ENCODE peak calls at places on chromosomes 16 and 17, in four cellular contexts. One of them, this sample, is unnamed.
A peak's percentile ranks its signal among the peaks of the same experiment; 100 is the strongest.

GRCh38 chr17:62933986-62934385 is 32.0 kb upstream of the TANC2 start:
- DNase-seq in K562: no peak
- DNase-seq in GM12878: no peak
- DNase-seq in HepG2: no peak
- DNase-seq in this sample: no peak

GRCh38 chr17:63405741-63406261 is 40.3 kb downstream of the CYB561 start:
- DNase-seq in K562: peak; percentile 32
- DNase-seq in GM12878: no peak
- DNase-seq in HepG2: peak; percentile 67
- DNase-seq in this sample: peak; percentile 54

GRCh38 chr17:51435641-51436091 is 175.3 kb downstream of the UTP18 start:
- DNase-seq in K562: peak; percentile 23
- DNase-seq in GM12878: no peak
- DNase-seq in HepG2: peak; percentile 92
- DNase-seq in this sample: peak; percentile 66

GRCh38 chr16:67163903-67164558 is 514 bp upstream of the HSF4 start:
- DNase-seq in K562: no peak
- DNase-seq in GM12878: no peak
- DNase-seq in HepG2: no peak
- DNase-seq in this sample: peak; percentile 77

GRCh38 chr16:50771366-50771765 is 29.5 kb downstream of the CYLD start:
- DNase-seq in K562: no peak
- DNase-seq in GM12878: no peak
- DNase-seq in HepG2: no peak
- DNase-seq in this sample: no peak

GRCh38 chr16:77660311-77660710 is 62.0 kb upstream of the NUDT7 start:
- DNase-seq in K562: peak; percentile 16
- DNase-seq in GM12878: no peak
- DNase-seq in HepG2: peak; percentile 35
- DNase-seq in this sample: peak; percentile 45

GRCh38 chr17:58995247-58995940 is 111.3 kb downstream of the TRIM37 start:
- DNase-seq in K562: no peak
- DNase-seq in GM12878: no peak
- DNase-seq in HepG2: no peak
- DNase-seq in this sample: no peak

GRCh38 chr17:78172284-78173024 is 4.1 kb downstream of the SYNGR2 start:
- DNase-seq in K562: no peak
- DNase-seq in GM12878: no peak
- DNase-seq in HepG2: no peak
- DNase-seq in this sample: no peak

GRCh38 chr16:88700322-88700635 is 5.9 kb downstream of the RNF166 start:
- DNase-seq in K562: no peak
- DNase-seq in GM12878: no peak
- DNase-seq in HepG2: no peak
- DNase-seq in this sample: no peak

GRCh38 chr16:89562939-89563338 is 2.5 kb downstream of the RPL13 start:
- DNase-seq in K562: no peak
- DNase-seq in GM12878: no peak
- DNase-seq in HepG2: no peak
- DNase-seq in this sample: no peak

GRCh38 chr17:82935944-82936767 is 96.3 kb upstream of the ZNF750 start:
- DNase-seq in K562: no peak
- DNase-seq in GM12878: no peak
- DNase-seq in HepG2: no peak
- DNase-seq in this sample: no peak

GRCh38 chr17:44608732-44609435 is 47.4 kb upstream of the MEIOC start:
- DNase-seq in K562: no peak
- DNase-seq in GM12878: no peak
- DNase-seq in HepG2: peak; percentile 68
- DNase-seq in this sample: peak; percentile 69

GRCh38 chr17:1322014-1322428 is 42.6 kb downstream of the TRARG1 start:
- DNase-seq in K562: peak; percentile 47
- DNase-seq in GM12878: no peak
- DNase-seq in HepG2: no peak
- DNase-seq in this sample: no peak
- H3K4me2 ChIP-seq in K562: peak overlapping the region; percentile 69
- H3K4me2 ChIP-seq in GM12878: no peak overlapping the region
- H3K4me2 ChIP-seq in HepG2: no peak overlapping the region
- H3K4me2 ChIP-seq in this sample: no peak overlapping the region

GRCh38 chr17:73068322-73069153 is 23.9 kb downstream of the SLC39A11 start:
- DNase-seq in K562: no peak
- DNase-seq in GM12878: no peak
- DNase-seq in HepG2: peak; percentile 99
- DNase-seq in this sample: peak; percentile 59
- TF ChIP-seq REST in K562: no peak
- TF ChIP-seq REST in GM12878: no peak
- TF ChIP-seq REST in HepG2: no peak
- TF ChIP-seq REST in this sample: no peak

GRCh38 chr17:57874434-57875108 is 24.7 kb upstream of the MRPS23 start:
- DNase-seq in K562: no peak
- DNase-seq in GM12878: no peak
- DNase-seq in HepG2: no peak
- DNase-seq in this sample: peak; percentile 84
- TF ChIP-seq MXI1 in K562: no peak
- TF ChIP-seq MXI1 in GM12878: no peak
- TF ChIP-seq MXI1 in HepG2: no peak
- TF ChIP-seq MXI1 in this sample: peak; percentile 34

DNA sequence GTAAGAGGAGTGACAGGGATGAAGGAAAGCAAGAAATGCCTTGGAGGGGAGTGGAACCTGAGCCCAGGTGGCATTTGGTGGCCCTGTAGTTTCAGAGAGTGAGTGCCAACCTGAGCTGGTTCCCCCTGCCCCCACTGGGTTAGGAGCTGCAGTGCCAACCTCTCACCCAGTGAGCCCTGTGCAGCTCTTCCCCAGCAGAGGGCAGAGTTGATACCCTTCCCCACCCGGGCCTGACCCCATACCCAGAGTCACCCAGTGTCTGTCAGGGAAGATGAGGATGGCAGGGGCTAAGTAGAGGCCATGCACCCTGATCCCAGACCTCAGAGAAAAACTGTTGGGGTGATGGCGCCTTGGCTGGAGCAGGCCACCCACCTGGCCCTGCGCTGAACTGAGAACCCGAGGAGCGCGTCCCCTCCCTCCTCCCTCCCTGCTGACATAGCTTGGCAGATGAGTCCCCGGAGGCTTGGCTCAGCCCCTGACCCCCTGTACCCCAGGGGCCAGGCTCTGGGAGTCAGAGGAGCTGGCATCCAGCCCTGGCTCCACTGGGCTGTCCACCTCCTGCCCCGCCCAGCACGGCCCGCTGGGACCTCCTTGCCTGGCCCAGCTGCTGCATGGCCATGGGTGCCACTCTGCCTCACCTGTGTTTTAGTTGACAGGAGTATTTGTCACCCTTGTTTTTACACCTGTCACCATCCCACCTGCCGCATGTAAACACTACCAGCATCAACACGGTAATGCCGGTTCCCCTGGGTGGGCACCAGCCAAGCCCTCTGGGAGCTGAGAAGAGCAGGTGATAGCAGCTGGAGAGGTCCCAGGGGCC is 113.9 kb downstream of the AMFR start:
- DNase-seq in K562: no peak
- DNase-seq in GM12878: no peak
- DNase-seq in HepG2: no peak
- DNase-seq in this sample: no peak
- H3K4me2 ChIP-seq in K562: no peak overlapping the region
- H3K4me2 ChIP-seq in GM12878: no peak overlapping the region
- H3K4me2 ChIP-seq in HepG2: no peak overlapping the region
- H3K4me2 ChIP-seq in this sample: no peak overlapping the region

GRCh38 chr16:26952411-26952810 is 114.3 kb upstream of the C16orf82 start:
- DNase-seq in K562: no peak
- DNase-seq in GM12878: no peak
- DNase-seq in HepG2: no peak
- DNase-seq in this sample: no peak

GRCh38 chr16:26957283-26957859 is 109.4 kb upstream of the C16orf82 start:
- DNase-seq in K562: no peak
- DNase-seq in GM12878: no peak
- DNase-seq in HepG2: no peak
- DNase-seq in this sample: no peak

GRCh38 chr16:26951950-26952349 is 114.8 kb upstream of the C16orf82 start:
- DNase-seq in K562: no peak
- DNase-seq in GM12878: no peak
- DNase-seq in HepG2: no peak
- DNase-seq in this sample: no peak
- TF ChIP-seq REST in K562: no peak
- TF ChIP-seq REST in GM12878: peak; percentile 29
- TF ChIP-seq REST in HepG2: peak; percentile 80
- TF ChIP-seq REST in this sample: peak; percentile 60

DNA sequence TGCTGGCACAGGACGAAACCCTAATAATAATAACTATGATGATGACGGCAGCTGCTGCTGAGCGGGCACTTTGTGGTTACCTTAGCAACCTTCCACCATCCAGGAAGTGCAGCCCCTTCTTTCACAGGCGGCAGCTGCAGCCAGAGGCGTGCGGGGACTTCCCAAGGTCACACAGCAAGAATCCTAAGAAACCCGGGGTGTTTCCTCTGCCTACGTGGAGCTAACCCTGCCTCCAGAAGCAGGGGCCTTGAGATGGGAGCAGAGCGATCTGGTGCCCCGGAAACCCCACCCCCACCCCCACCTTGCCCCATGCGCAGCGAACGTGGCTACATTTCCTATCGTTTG is 22.4 kb upstream of the EIF1 start:
- DNase-seq in K562: no peak
- DNase-seq in GM12878: peak; percentile 75
- DNase-seq in HepG2: no peak
- DNase-seq in this sample: peak; percentile 58
- TF ChIP-seq MXI1 in K562: no peak
- TF ChIP-seq MXI1 in GM12878: peak; percentile 34
- TF ChIP-seq MXI1 in HepG2: no peak
- TF ChIP-seq MXI1 in this sample: no peak